ENCODE peak calls at places on chromosome 17, in nine cellular contexts. One of them, this sample, is unnamed.

GRCh38 chr17:33442320-33442719 is 149.2 kb upstream of the ASIC2 start:
- DNase-seq in PC-3: no peak
- DNase-seq in HEK293T: no peak
- DNase-seq in anterior cingulate cortex: no peak
- DNase-seq in lung: no peak
- DNase-seq in AG10803: no peak
- DNase-seq in activated CD4-positive, alpha-beta T cell treated with anti-CD3 and anti-CD28 coated beads, Interleukin-2, amount 50 U/mL, for 1 hour: no peak
- DNase-seq in activated T-helper 1 cell treated with Interleukin-2 at 50 U/mL for 16 hours: no peak
- DNase-seq in MCF 10A: no peak
- DNase-seq in this sample: no peak

GRCh38 chr17:74126959-74127358 is 76.5 kb upstream of the RPL38 start:
- DNase-seq in activated T-helper 1 cell treated with Interleukin-2 at 50 U/mL for 16 hours: no peak
- DNase-seq in lung: no peak
- DNase-seq in HEK293T: no peak
- DNase-seq in anterior cingulate cortex: no peak
- DNase-seq in AG10803: no peak
- DNase-seq in activated CD4-positive, alpha-beta T cell treated with anti-CD3 and anti-CD28 coated beads, Interleukin-2, amount 50 U/mL, for 1 hour: no peak
- DNase-seq in PC-3: no peak
- DNase-seq in MCF 10A: no peak
- DNase-seq in this sample: no peak

GRCh38 chr17:57110579-57111367 is 25.7 kb downstream of the AKAP1 start:
- DNase-seq in anterior cingulate cortex: no peak
- DNase-seq in lung: no peak
- DNase-seq in HEK293T: no peak
- DNase-seq in MCF 10A: no peak
- DNase-seq in AG10803: no peak
- DNase-seq in activated T-helper 1 cell treated with Interleukin-2 at 50 U/mL for 16 hours: no peak
- DNase-seq in activated CD4-positive, alpha-beta T cell treated with anti-CD3 and anti-CD28 coated beads, Interleukin-2, amount 50 U/mL, for 1 hour: no peak
- DNase-seq in PC-3: no peak
- DNase-seq in this sample: no peak

GRCh38 chr17:81498953-81499600 is 13.5 kb downstream of the ACTG1 start:
- DNase-seq in anterior cingulate cortex: no peak
- DNase-seq in AG10803: no peak
- DNase-seq in MCF 10A: no peak
- DNase-seq in activated CD4-positive, alpha-beta T cell treated with anti-CD3 and anti-CD28 coated beads, Interleukin-2, amount 50 U/mL, for 1 hour: no peak
- DNase-seq in HEK293T: no peak
- DNase-seq in lung: no peak
- DNase-seq in activated T-helper 1 cell treated with Interleukin-2 at 50 U/mL for 16 hours: no peak
- DNase-seq in PC-3: no peak
- DNase-seq in this sample: no peak

GRCh38 chr17:51662204-51663056 is 402.1 kb downstream of the UTP18 start:
- DNase-seq in anterior cingulate cortex: no peak
- DNase-seq in PC-3: no peak
- DNase-seq in activated T-helper 1 cell treated with Interleukin-2 at 50 U/mL for 16 hours: no peak
- DNase-seq in activated CD4-positive, alpha-beta T cell treated with anti-CD3 and anti-CD28 coated beads, Interleukin-2, amount 50 U/mL, for 1 hour: no peak
- DNase-seq in AG10803: no peak
- DNase-seq in HEK293T: no peak
- DNase-seq in MCF 10A: no peak
- DNase-seq in lung: no peak
- DNase-seq in this sample: no peak

GRCh38 chr17:29246638-29247037 is at the start of gene CRYBA1:
- DNase-seq in anterior cingulate cortex: no peak
- DNase-seq in activated T-helper 1 cell treated with Interleukin-2 at 50 U/mL for 16 hours: no peak
- DNase-seq in lung: no peak
- DNase-seq in AG10803: no peak
- DNase-seq in activated CD4-positive, alpha-beta T cell treated with anti-CD3 and anti-CD28 coated beads, Interleukin-2, amount 50 U/mL, for 1 hour: no peak
- DNase-seq in PC-3: no peak
- DNase-seq in MCF 10A: no peak
- DNase-seq in HEK293T: no peak
- DNase-seq in this sample: no peak

GRCh38 chr17:65287040-65287439 is 149.9 kb downstream of the RGS9 start:
- DNase-seq in AG10803: peak
- DNase-seq in activated CD4-positive, alpha-beta T cell treated with anti-CD3 and anti-CD28 coated beads, Interleukin-2, amount 50 U/mL, for 1 hour: no peak
- DNase-seq in HEK293T: no peak
- DNase-seq in PC-3: no peak
- DNase-seq in MCF 10A: no peak
- DNase-seq in lung: no peak
- DNase-seq in activated T-helper 1 cell treated with Interleukin-2 at 50 U/mL for 16 hours: no peak
- DNase-seq in anterior cingulate cortex: no peak
- DNase-seq in this sample: peak

GRCh38 chr17:37781451-37781850 is 36.6 kb upstream of the HNF1B start:
- DNase-seq in HEK293T: no peak
- DNase-seq in anterior cingulate cortex: no peak
- DNase-seq in AG10803: no peak
- DNase-seq in lung: no peak
- DNase-seq in activated CD4-positive, alpha-beta T cell treated with anti-CD3 and anti-CD28 coated beads, Interleukin-2, amount 50 U/mL, for 1 hour: no peak
- DNase-seq in MCF 10A: no peak
- DNase-seq in activated T-helper 1 cell treated with Interleukin-2 at 50 U/mL for 16 hours: no peak
- DNase-seq in PC-3: no peak
- DNase-seq in this sample: no peak

GRCh38 chr17:75689441-75689873 is 22.3 kb downstream of the SAP30BP start:
- DNase-seq in AG10803: no peak
- DNase-seq in activated T-helper 1 cell treated with Interleukin-2 at 50 U/mL for 16 hours: peak
- DNase-seq in HEK293T: no peak
- DNase-seq in MCF 10A: peak
- DNase-seq in PC-3: peak
- DNase-seq in activated CD4-positive, alpha-beta T cell treated with anti-CD3 and anti-CD28 coated beads, Interleukin-2, amount 50 U/mL, for 1 hour: peak
- DNase-seq in lung: no peak
- DNase-seq in anterior cingulate cortex: no peak
- DNase-seq in this sample: peak

GRCh38 chr17:28871056-28871579 is 16.3 kb downstream of the ERAL1 start:
- DNase-seq in lung: no peak
- DNase-seq in PC-3: no peak
- DNase-seq in HEK293T: no peak
- DNase-seq in anterior cingulate cortex: no peak
- DNase-seq in activated T-helper 1 cell treated with Interleukin-2 at 50 U/mL for 16 hours: no peak
- DNase-seq in MCF 10A: no peak
- DNase-seq in activated CD4-positive, alpha-beta T cell treated with anti-CD3 and anti-CD28 coated beads, Interleukin-2, amount 50 U/mL, for 1 hour: peak
- DNase-seq in AG10803: no peak
- DNase-seq in this sample: no peak

GRCh38 chr17:56499799-56500388 is 93.6 kb upstream of the NOG start:
- DNase-seq in activated CD4-positive, alpha-beta T cell treated with anti-CD3 and anti-CD28 coated beads, Interleukin-2, amount 50 U/mL, for 1 hour: peak
- DNase-seq in lung: no peak
- DNase-seq in HEK293T: peak
- DNase-seq in PC-3: peak
- DNase-seq in MCF 10A: peak
- DNase-seq in anterior cingulate cortex: no peak
- DNase-seq in activated T-helper 1 cell treated with Interleukin-2 at 50 U/mL for 16 hours: no peak
- DNase-seq in AG10803: peak
- DNase-seq in this sample: peak

GRCh38 chr17:9402590-9403199 is 172.9 kb downstream of the STX8 start:
- DNase-seq in PC-3: peak
- DNase-seq in HEK293T: peak
- DNase-seq in AG10803: peak
- DNase-seq in activated CD4-positive, alpha-beta T cell treated with anti-CD3 and anti-CD28 coated beads, Interleukin-2, amount 50 U/mL, for 1 hour: peak
- DNase-seq in MCF 10A: peak
- DNase-seq in anterior cingulate cortex: no peak
- DNase-seq in lung: no peak
- DNase-seq in activated T-helper 1 cell treated with Interleukin-2 at 50 U/mL for 16 hours: no peak
- DNase-seq in this sample: peak

GRCh38 chr17:44198721-44199552 is 747 bp downstream of the ATXN7L3 start:
- DNase-seq in HEK293T: peak
- DNase-seq in lung: peak
- DNase-seq in anterior cingulate cortex: no peak
- DNase-seq in AG10803: peak
- DNase-seq in PC-3: peak
- DNase-seq in activated T-helper 1 cell treated with Interleukin-2 at 50 U/mL for 16 hours: peak
- DNase-seq in activated CD4-positive, alpha-beta T cell treated with anti-CD3 and anti-CD28 coated beads, Interleukin-2, amount 50 U/mL, for 1 hour: peak
- DNase-seq in MCF 10A: peak
- DNase-seq in this sample: no peak

GRCh38 chr17:73343168-73343634 is 31.4 kb upstream of the CDC42EP4 start:
- DNase-seq in PC-3: no peak
- DNase-seq in lung: no peak
- DNase-seq in activated CD4-positive, alpha-beta T cell treated with anti-CD3 and anti-CD28 coated beads, Interleukin-2, amount 50 U/mL, for 1 hour: no peak
- DNase-seq in HEK293T: no peak
- DNase-seq in anterior cingulate cortex: peak
- DNase-seq in AG10803: peak
- DNase-seq in MCF 10A: no peak
- DNase-seq in activated T-helper 1 cell treated with Interleukin-2 at 50 U/mL for 16 hours: no peak
- DNase-seq in this sample: no peak

GRCh38 chr17:39687546-39688474 is at the start of gene PGAP3:
- DNase-seq in PC-3: peak
- DNase-seq in MCF 10A: peak
- DNase-seq in HEK293T: peak
- DNase-seq in activated T-helper 1 cell treated with Interleukin-2 at 50 U/mL for 16 hours: peak
- DNase-seq in anterior cingulate cortex: peak
- DNase-seq in lung: peak
- DNase-seq in AG10803: peak
- DNase-seq in activated CD4-positive, alpha-beta T cell treated with anti-CD3 and anti-CD28 coated beads, Interleukin-2, amount 50 U/mL, for 1 hour: peak
- DNase-seq in this sample: peak

GRCh38 chr17:50539762-50540440 is 7.1 kb upstream of the SPATA20 start:
- DNase-seq in MCF 10A: peak
- DNase-seq in activated T-helper 1 cell treated with Interleukin-2 at 50 U/mL for 16 hours: no peak
- DNase-seq in HEK293T: no peak
- DNase-seq in PC-3: no peak
- DNase-seq in anterior cingulate cortex: no peak
- DNase-seq in activated CD4-positive, alpha-beta T cell treated with anti-CD3 and anti-CD28 coated beads, Interleukin-2, amount 50 U/mL, for 1 hour: no peak
- DNase-seq in lung: no peak
- DNase-seq in AG10803: no peak
- DNase-seq in this sample: peak

GRCh38 chr17:60743812-60744211 is 66.2 kb downstream of the BCAS3 start:
- DNase-seq in anterior cingulate cortex: no peak
- DNase-seq in activated T-helper 1 cell treated with Interleukin-2 at 50 U/mL for 16 hours: no peak
- DNase-seq in AG10803: peak
- DNase-seq in activated CD4-positive, alpha-beta T cell treated with anti-CD3 and anti-CD28 coated beads, Interleukin-2, amount 50 U/mL, for 1 hour: no peak
- DNase-seq in HEK293T: no peak
- DNase-seq in PC-3: peak
- DNase-seq in lung: no peak
- DNase-seq in MCF 10A: no peak
- DNase-seq in this sample: peak

GRCh38 chr17:36885161-36885735 is 52.0 kb upstream of the LHX1 start:
- DNase-seq in activated CD4-positive, alpha-beta T cell treated with anti-CD3 and anti-CD28 coated beads, Interleukin-2, amount 50 U/mL, for 1 hour: no peak
- DNase-seq in lung: no peak
- DNase-seq in HEK293T: no peak
- DNase-seq in activated T-helper 1 cell treated with Interleukin-2 at 50 U/mL for 16 hours: no peak
- DNase-seq in anterior cingulate cortex: no peak
- DNase-seq in PC-3: no peak
- DNase-seq in AG10803: no peak
- DNase-seq in MCF 10A: no peak
- DNase-seq in this sample: no peak

GRCh38 chr17:81429353-81429774 is 34.1 kb downstream of the BAHCC1 start:
- DNase-seq in activated T-helper 1 cell treated with Interleukin-2 at 50 U/mL for 16 hours: no peak
- DNase-seq in MCF 10A: peak
- DNase-seq in HEK293T: no peak
- DNase-seq in lung: peak
- DNase-seq in PC-3: peak
- DNase-seq in AG10803: peak
- DNase-seq in anterior cingulate cortex: peak
- DNase-seq in activated CD4-positive, alpha-beta T cell treated with anti-CD3 and anti-CD28 coated beads, Interleukin-2, amount 50 U/mL, for 1 hour: no peak
- DNase-seq in this sample: no peak

GRCh38 chr17:29195465-29196081 is 15.4 kb upstream of the MYO18A start:
- DNase-seq in activated T-helper 1 cell treated with Interleukin-2 at 50 U/mL for 16 hours: no peak
- DNase-seq in AG10803: no peak
- DNase-seq in PC-3: peak
- DNase-seq in activated CD4-positive, alpha-beta T cell treated with anti-CD3 and anti-CD28 coated beads, Interleukin-2, amount 50 U/mL, for 1 hour: no peak
- DNase-seq in HEK293T: no peak
- DNase-seq in lung: no peak
- DNase-seq in MCF 10A: no peak
- DNase-seq in anterior cingulate cortex: no peak
- DNase-seq in this sample: no peak

GRCh38 chr17:77692571-77693161 is 265.8 kb upstream of the TNRC6C start:
- DNase-seq in activated T-helper 1 cell treated with Interleukin-2 at 50 U/mL for 16 hours: no peak
- DNase-seq in MCF 10A: peak
- DNase-seq in lung: no peak
- DNase-seq in PC-3: peak
- DNase-seq in AG10803: peak
- DNase-seq in anterior cingulate cortex: no peak
- DNase-seq in HEK293T: no peak
- DNase-seq in activated CD4-positive, alpha-beta T cell treated with anti-CD3 and anti-CD28 coated beads, Interleukin-2, amount 50 U/mL, for 1 hour: no peak
- DNase-seq in this sample: peak

GRCh38 chr17:64420143-64420670 is 28.7 kb upstream of the MILR1 start:
- DNase-seq in lung: no peak
- DNase-seq in MCF 10A: peak
- DNase-seq in activated CD4-positive, alpha-beta T cell treated with anti-CD3 and anti-CD28 coated beads, Interleukin-2, amount 50 U/mL, for 1 hour: no peak
- DNase-seq in anterior cingulate cortex: no peak
- DNase-seq in AG10803: peak
- DNase-seq in HEK293T: peak
- DNase-seq in PC-3: peak
- DNase-seq in activated T-helper 1 cell treated with Interleukin-2 at 50 U/mL for 16 hours: no peak
- DNase-seq in this sample: peak

GRCh38 chr17:27513849-27514248 is 57.6 kb downstream of the KSR1 start:
- DNase-seq in anterior cingulate cortex: peak
- DNase-seq in AG10803: no peak
- DNase-seq in lung: no peak
- DNase-seq in PC-3: no peak
- DNase-seq in activated T-helper 1 cell treated with Interleukin-2 at 50 U/mL for 16 hours: no peak
- DNase-seq in activated CD4-positive, alpha-beta T cell treated with anti-CD3 and anti-CD28 coated beads, Interleukin-2, amount 50 U/mL, for 1 hour: no peak
- DNase-seq in HEK293T: no peak
- DNase-seq in MCF 10A: no peak
- DNase-seq in this sample: no peak

GRCh38 chr17:68297168-68297567 is 5.9 kb downstream of the ARSG start:
- DNase-seq in activated CD4-positive, alpha-beta T cell treated with anti-CD3 and anti-CD28 coated beads, Interleukin-2, amount 50 U/mL, for 1 hour: no peak
- DNase-seq in MCF 10A: no peak
- DNase-seq in lung: no peak
- DNase-seq in activated T-helper 1 cell treated with Interleukin-2 at 50 U/mL for 16 hours: no peak
- DNase-seq in AG10803: peak
- DNase-seq in anterior cingulate cortex: no peak
- DNase-seq in PC-3: no peak
- DNase-seq in HEK293T: no peak
- DNase-seq in this sample: no peak

GRCh38 chr17:49670641-49671040 is 7.3 kb downstream of the SPOP start:
- DNase-seq in activated T-helper 1 cell treated with Interleukin-2 at 50 U/mL for 16 hours: no peak
- DNase-seq in AG10803: peak
- DNase-seq in lung: no peak
- DNase-seq in anterior cingulate cortex: no peak
- DNase-seq in activated CD4-positive, alpha-beta T cell treated with anti-CD3 and anti-CD28 coated beads, Interleukin-2, amount 50 U/mL, for 1 hour: no peak
- DNase-seq in HEK293T: no peak
- DNase-seq in PC-3: no peak
- DNase-seq in MCF 10A: no peak
- DNase-seq in this sample: no peak

This sample was measured in SW480.